ENCODE peak calls at places on chromosomes 16 and 17, in six cellular contexts. One of them, this sample, is unnamed.

GRCh38 chr17:42422412-42422957 is 571 bp downstream of the CAVIN1 start:
- DNase-seq in GM23248: peak; percentile 77
- DNase-seq in PC-3: no peak
- DNase-seq in IMR-90: peak; percentile 32
- DNase-seq in fibroblast of lung: peak; percentile 46
- DNase-seq in Karpas-422: no peak
- DNase-seq in this sample: peak; percentile 59

GRCh38 chr17:12509836-12510235 is 155.9 kb upstream of the MYOCD start:
- DNase-seq in fibroblast of lung: peak; percentile 17
- DNase-seq in GM23248: no peak
- DNase-seq in PC-3: no peak
- DNase-seq in IMR-90: no peak
- DNase-seq in Karpas-422: no peak
- DNase-seq in this sample: no peak

GRCh38 chr17:80673152-80673920 is 128.7 kb downstream of the RPTOR start:
- DNase-seq in Karpas-422: peak; percentile 73
- DNase-seq in GM23248: peak; percentile 22
- DNase-seq in IMR-90: peak; percentile 40
- DNase-seq in fibroblast of lung: peak; percentile 62
- DNase-seq in PC-3: no peak
- DNase-seq in this sample: no peak

GRCh38 chr16:17845031-17845430 is 374.3 kb upstream of the XYLT1 start:
- DNase-seq in Karpas-422: no peak
- DNase-seq in PC-3: no peak
- DNase-seq in GM23248: no peak
- DNase-seq in IMR-90: no peak
- DNase-seq in fibroblast of lung: no peak
- DNase-seq in this sample: no peak

GRCh38 chr17:49638818-49639217 is 39.1 kb downstream of the SPOP start:
- DNase-seq in Karpas-422: no peak
- DNase-seq in fibroblast of lung: peak; percentile 70
- DNase-seq in GM23248: no peak
- DNase-seq in PC-3: peak; percentile 22
- DNase-seq in IMR-90: no peak
- DNase-seq in this sample: no peak

GRCh38 chr16:11320170-11320569 is 25.1 kb upstream of the RMI2 start:
- DNase-seq in fibroblast of lung: no peak
- DNase-seq in PC-3: no peak
- DNase-seq in GM23248: no peak
- DNase-seq in IMR-90: no peak
- DNase-seq in Karpas-422: peak; percentile 69
- DNase-seq in this sample: no peak

GRCh38 chr17:28579526-28579925 is 2.8 kb upstream of the ALDOC start:
- DNase-seq in fibroblast of lung: no peak
- DNase-seq in IMR-90: no peak
- DNase-seq in Karpas-422: no peak
- DNase-seq in PC-3: no peak
- DNase-seq in GM23248: no peak
- DNase-seq in this sample: no peak

GRCh38 chr17:78544876-78545755 is 32.1 kb downstream of the DNAH17 start:
- DNase-seq in GM23248: no peak
- DNase-seq in IMR-90: no peak
- DNase-seq in PC-3: peak; percentile 68
- DNase-seq in Karpas-422: no peak
- DNase-seq in fibroblast of lung: no peak
- DNase-seq in this sample: no peak

GRCh38 chr17:21059761-21060160 is 16.9 kb upstream of the USP22 start:
- DNase-seq in PC-3: peak; percentile 19
- DNase-seq in IMR-90: no peak
- DNase-seq in GM23248: no peak
- DNase-seq in fibroblast of lung: no peak
- DNase-seq in Karpas-422: no peak
- DNase-seq in this sample: no peak

GRCh38 chr17:82053130-82053529 is 1.4 kb downstream of the GPS1 start:
- DNase-seq in PC-3: no peak
- DNase-seq in fibroblast of lung: no peak
- DNase-seq in IMR-90: no peak
- DNase-seq in GM23248: no peak
- DNase-seq in Karpas-422: no peak
- DNase-seq in this sample: no peak

GRCh38 chr17:31251075-31251474 is 46.0 kb downstream of the OMG start:
- DNase-seq in IMR-90: no peak
- DNase-seq in Karpas-422: no peak
- DNase-seq in GM23248: peak; percentile 25
- DNase-seq in PC-3: no peak
- DNase-seq in fibroblast of lung: no peak
- DNase-seq in this sample: no peak

GRCh38 chr17:81434079-81434478 is 38.8 kb downstream of the BAHCC1 start:
- DNase-seq in PC-3: no peak
- DNase-seq in IMR-90: no peak
- DNase-seq in fibroblast of lung: peak; percentile 39
- DNase-seq in GM23248: peak; percentile 49
- DNase-seq in Karpas-422: no peak
- DNase-seq in this sample: no peak

GRCh38 chr17:74637265-74637664 is 13.7 kb upstream of the CD300E start:
- DNase-seq in GM23248: no peak
- DNase-seq in PC-3: no peak
- DNase-seq in fibroblast of lung: no peak
- DNase-seq in IMR-90: no peak
- DNase-seq in Karpas-422: no peak
- DNase-seq in this sample: no peak
- H3K4me1 ChIP-seq in GM23248: no peaks in the 10 kb centered on the region
- H3K4me1 ChIP-seq in PC-3: no peaks in the 10 kb centered on the region
- H3K4me1 ChIP-seq in fibroblast of lung: no peaks in the 10 kb centered on the region
- H3K4me1 ChIP-seq in IMR-90: no peaks in the 10 kb centered on the region
- H3K4me1 ChIP-seq in Karpas-422: peaks cover 10% of the 10 kb centered on the region
- H3K4me1 ChIP-seq in this sample: no peaks in the 10 kb centered on the region

GRCh38 chr16:85820604-85821372 is 21.3 kb downstream of the COX4I1 start:
- DNase-seq in fibroblast of lung: no peak
- DNase-seq in Karpas-422: no peak
- DNase-seq in GM23248: no peak
- DNase-seq in PC-3: peak; percentile 2
- DNase-seq in IMR-90: no peak
- DNase-seq in this sample: no peak
- H3K4me2 ChIP-seq in fibroblast of lung: no peak overlapping the region
- H3K4me2 ChIP-seq in Karpas-422: no peak overlapping the region
- H3K4me2 ChIP-seq in GM23248: no peak overlapping the region
- H3K4me2 ChIP-seq in PC-3: no peak overlapping the region
- H3K4me2 ChIP-seq in IMR-90: no peak overlapping the region
- H3K4me2 ChIP-seq in this sample: no peak overlapping the region

GRCh38 chr16:75323928-75324327 is 72.5 kb upstream of the BCAR1 start:
- DNase-seq in PC-3: no peak
- DNase-seq in Karpas-422: no peak
- DNase-seq in IMR-90: no peak
- DNase-seq in GM23248: no peak
- DNase-seq in fibroblast of lung: no peak
- DNase-seq in this sample: no peak

GRCh38 chr16:75320435-75320834 is 69.0 kb upstream of the BCAR1 start:
- DNase-seq in fibroblast of lung: no peak
- DNase-seq in GM23248: peak; percentile 46
- DNase-seq in IMR-90: no peak
- DNase-seq in Karpas-422: no peak
- DNase-seq in PC-3: no peak
- DNase-seq in this sample: no peak

GRCh38 chr16:75326333-75326732 is 74.9 kb upstream of the BCAR1 start:
- DNase-seq in fibroblast of lung: no peak
- DNase-seq in IMR-90: no peak
- DNase-seq in GM23248: no peak
- DNase-seq in PC-3: no peak
- DNase-seq in Karpas-422: no peak
- DNase-seq in this sample: no peak

GRCh38 chr16:75322706-75323105 is 71.3 kb upstream of the BCAR1 start:
- DNase-seq in PC-3: peak; percentile 73
- DNase-seq in fibroblast of lung: peak; percentile 51
- DNase-seq in IMR-90: peak; percentile 64
- DNase-seq in GM23248: peak; percentile 68
- DNase-seq in Karpas-422: no peak
- DNase-seq in this sample: peak; percentile 68

DNA sequence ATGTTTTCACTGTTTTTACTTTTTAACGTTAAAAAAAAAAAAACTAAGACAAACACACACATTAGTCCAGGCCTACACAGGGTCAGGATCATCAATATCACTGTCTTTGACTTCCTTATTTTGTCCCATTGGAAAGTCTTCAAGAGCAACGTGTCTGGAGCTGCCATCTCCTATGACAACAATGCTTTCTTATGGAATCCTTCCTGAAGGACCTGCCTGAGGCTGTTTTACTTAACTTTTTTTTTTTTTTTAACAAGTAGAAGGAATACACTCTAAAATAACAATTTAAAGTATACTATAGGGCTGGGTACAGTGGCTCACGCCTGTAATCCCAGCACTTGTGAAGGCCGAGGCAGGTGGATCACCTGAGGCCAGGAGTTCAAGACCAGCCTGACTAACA is 71.8 kb upstream of the BCAR1 start:
- DNase-seq in fibroblast of lung: no peak
- DNase-seq in GM23248: peak; percentile 9
- DNase-seq in PC-3: peak; percentile 27
- DNase-seq in IMR-90: no peak
- DNase-seq in Karpas-422: no peak
- DNase-seq in this sample: peak; percentile 59
- H3K4me1 ChIP-seq in fibroblast of lung: peaks cover 25% of the 10 kb centered on the region
- H3K4me1 ChIP-seq in GM23248: peaks cover 42% of the 10 kb centered on the region
- H3K4me1 ChIP-seq in PC-3: peaks cover 33% of the 10 kb centered on the region
- H3K4me1 ChIP-seq in IMR-90: peaks cover 18% of the 10 kb centered on the region
- H3K4me1 ChIP-seq in Karpas-422: peaks cover 15% of the 10 kb centered on the region
- H3K4me1 ChIP-seq in this sample: peaks cover 53% of the 10 kb centered on the region

DNA sequence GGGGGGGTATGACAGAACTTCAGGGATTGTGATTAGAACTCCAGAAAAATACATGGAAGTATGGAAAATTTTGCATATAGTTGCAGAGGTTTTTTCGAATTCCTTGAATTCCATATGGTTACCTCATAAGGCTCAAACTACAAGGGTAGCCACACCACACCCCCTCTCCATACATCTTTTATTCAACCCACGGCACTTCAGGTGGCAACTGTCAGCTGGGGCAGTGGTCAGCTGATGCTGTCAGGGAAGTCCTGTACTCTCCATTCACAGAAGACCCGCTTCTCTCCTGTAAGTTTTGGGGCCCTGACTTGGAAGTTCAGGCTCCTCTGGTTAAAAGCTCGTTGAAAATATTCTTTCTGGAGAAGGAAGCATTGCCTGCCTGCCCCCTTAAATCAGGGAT is 57.5 kb upstream of the CLEC19A start:
- DNase-seq in PC-3: no peak
- DNase-seq in Karpas-422: no peak
- DNase-seq in GM23248: no peak
- DNase-seq in fibroblast of lung: peak; percentile 12
- DNase-seq in IMR-90: no peak
- DNase-seq in this sample: no peak
- H3K4me2 ChIP-seq in PC-3: no peak overlapping the region
- H3K4me2 ChIP-seq in Karpas-422: no peak overlapping the region
- H3K4me2 ChIP-seq in GM23248: no peak overlapping the region
- H3K4me2 ChIP-seq in fibroblast of lung: no peak overlapping the region
- H3K4me2 ChIP-seq in IMR-90: no peak overlapping the region
- H3K4me2 ChIP-seq in this sample: no peak overlapping the region

GRCh38 chr16:89363621-89364393 is 126.6 kb downstream of the ANKRD11 start:
- DNase-seq in Karpas-422: no peak
- DNase-seq in PC-3: peak; percentile 59
- DNase-seq in IMR-90: peak; percentile 86
- DNase-seq in GM23248: peak; percentile 84
- DNase-seq in fibroblast of lung: peak; percentile 88
- DNase-seq in this sample: peak; percentile 73
- H3K4me1 ChIP-seq in Karpas-422: peaks cover 10% of the 10 kb centered on the region
- H3K4me1 ChIP-seq in PC-3: peaks cover 26% of the 10 kb centered on the region
- H3K4me1 ChIP-seq in IMR-90: peaks cover 39% of the 10 kb centered on the region
- H3K4me1 ChIP-seq in GM23248: peaks cover 48% of the 10 kb centered on the region
- H3K4me1 ChIP-seq in fibroblast of lung: peaks cover 21% of the 10 kb centered on the region
- H3K4me1 ChIP-seq in this sample: peaks cover 70% of the 10 kb centered on the region

GRCh38 chr17:76071497-76072148 is 694 bp downstream of the SRP68 start:
- DNase-seq in IMR-90: no peak
- DNase-seq in Karpas-422: peak; percentile 53
- DNase-seq in PC-3: no peak
- DNase-seq in fibroblast of lung: no peak
- DNase-seq in GM23248: no peak
- DNase-seq in this sample: no peak
- H3K4me2 ChIP-seq in IMR-90: peak overlapping the region; percentile 99
- H3K4me2 ChIP-seq in Karpas-422: peak overlapping the region; percentile 92
- H3K4me2 ChIP-seq in PC-3: peak overlapping the region; percentile 98
- H3K4me2 ChIP-seq in fibroblast of lung: peak overlapping the region; percentile 98
- H3K4me2 ChIP-seq in GM23248: peak overlapping the region; percentile 98
- H3K4me2 ChIP-seq in this sample: peak overlapping the region; percentile 92